ENCODE peak calls at places on chromosomes 11 and 22, in five cellular contexts. Q is Peyer's patch, L is pancreas, G is tibial nerve, N is astrocyte of the cerebellum. S is an unnamed sample.
A peak's percentile ranks its signal among the peaks of the same experiment; 100 is the strongest.

GRCh38 chr22:36536717-36537116 is 7.8 kb upstream of the EIF3D start:
- DNase-seq in Q (no peak), L (no peak), G (no peak), N (no peak), S (no peak)

GRCh38 chr11:41579546-41579945 is 120.1 kb upstream of the LRRC4C start:
- DNase-seq in Q (no peak), L (no peak), G (no peak), N (no peak), S (no peak)

GRCh38 chr11:13043912-13044628 is 35.0 kb downstream of the RASSF10 start:
- DNase-seq in Q (no peak), L (no peak), G (no peak), N (no peak), S (no peak)

GRCh38 chr11:112526699-112527410 is 266.2 kb upstream of the PLET1 start:
- DNase-seq in Q (no peak), L (no peak), G (no peak), N (no peak), S (no peak)

GRCh38 chr11:824292-824880 is 3.3 kb upstream of the CRACR2B start:
- DNase-seq in Q (no peak), L (peak; percentile 94), G (no peak), N (no peak), S (no peak)

GRCh38 chr11:75734491-75735180 is 17.0 kb downstream of the MOGAT2 start:
- DNase-seq in Q (peak; percentile 90), L (no peak), G (no peak), N (no peak), S (no peak)

GRCh38 chr22:23234409-23235161 is 54.3 kb downstream of the BCR start:
- DNase-seq in Q (no peak), L (no peak), G (no peak), N (no peak), S (no peak)

GRCh38 chr22:27870234-27871191 is 48.5 kb downstream of the PITPNB start:
- DNase-seq in Q (no peak), L (no peak), G (no peak), N (no peak), S (no peak)

GRCh38 chr22:49015993-49016908 is 811.4 kb downstream of the BRD1 start:
- DNase-seq in Q (no peak), L (no peak), G (no peak), N (no peak), S (no peak)

GRCh38 chr11:127217941-127218615 is 217.5 kb upstream of the KIRREL3 start:
- DNase-seq in Q (no peak), L (no peak), G (no peak), N (no peak), S (no peak)

GRCh38 chr22:28976588-28976987 is 85.0 kb downstream of the C22orf31 start:
- DNase-seq in Q (no peak), L (no peak), G (no peak), N (no peak), S (peak; percentile 63)

GRCh38 chr11:15499684-15500083 is 385.0 kb downstream of the INSC start:
- DNase-seq in Q (no peak), L (no peak), G (no peak), N (no peak), S (no peak)

GRCh38 chr22:30204742-30205111 is 41.8 kb downstream of the LIF start:
- DNase-seq in Q (no peak), L (peak; percentile 10), G (no peak), N (peak; percentile 70), S (peak; percentile 95)

GRCh38 chr22:21766933-21767462 is 31.4 kb upstream of the YPEL1 start:
- DNase-seq in Q (peak; percentile 79), L (no peak), G (no peak), N (no peak), S (no peak)

GRCh38 chr11:71256080-71256479 is 3.7 kb upstream of the SHANK2 start:
- DNase-seq in Q (no peak), L (no peak), G (no peak), N (no peak), S (no peak)

GRCh38 chr22:49238181-49239141 is 589.2 kb downstream of the BRD1 start:
- DNase-seq in Q (no peak), L (no peak), G (no peak), N (no peak), S (no peak)

GRCh38 chr11:79236541-79236971 is 204.3 kb downstream of the TENM4 start:
- DNase-seq in Q (no peak), L (no peak), G (no peak), N (no peak), S (peak; percentile 97)

GRCh38 chr11:75499423-75500305 is 26.1 kb downstream of the GDPD5 start:
- DNase-seq in Q (peak; percentile 64), L (no peak), G (peak; percentile 81), N (peak; percentile 92), S (peak; percentile 94)

GRCh38 chr11:126748097-126748756 is 252.3 kb downstream of the KIRREL3 start:
- DNase-seq in Q (no peak), L (no peak), G (no peak), N (no peak), S (no peak)

GRCh38 chr11:64294665-64295289 is 3.7 kb downstream of the KCNK4 start:
- DNase-seq in Q (no peak), L (no peak), G (no peak), N (no peak), S (no peak)

GRCh38 chr11:66698491-66698890 is 20.8 kb upstream of the RBM4B start:
- DNase-seq in Q (no peak), L (no peak), G (no peak), N (no peak), S (no peak)

GRCh38 chr11:119643212-119643877 is 85.7 kb downstream of the NECTIN1 start:
- DNase-seq in Q (no peak), L (no peak), G (no peak), N (peak; percentile 9), S (no peak)

GRCh38 chr11:131038597-131038996 is 122.3 kb upstream of the SNX19 start:
- DNase-seq in Q (no peak), L (no peak), G (no peak), N (no peak), S (no peak)

GRCh38 chr11:55732936-55733335 is 40.3 kb upstream of the OR5D13 start:
- DNase-seq in Q (no peak), L (no peak), G (no peak), N (no peak), S (no peak)

GRCh38 chr11:85774256-85775097 is 36.5 kb downstream of the SYTL2 start:
- DNase-seq in Q (no peak), L (no peak), G (no peak), N (no peak), S (no peak)

GRCh38 chr11:67268684-67269268 is 2.5 kb downstream of the GRK2 start:
- DNase-seq in Q (peak; percentile 44), L (no peak), G (no peak), N (no peak), S (no peak)

GRCh38 chr22:37186228-37186996 is 1.6 kb downstream of the C1QTNF6 start:
- DNase-seq in Q (peak; percentile 58), L (no peak), G (peak; percentile 46), N (peak; percentile 63), S (peak; percentile 79)

GRCh38 chr11:69705246-69705856 is 1.5 kb upstream of the FGF19 start:
- DNase-seq in Q (no peak), L (no peak), G (no peak), N (no peak), S (no peak)
- H3K4me3 ChIP-seq in Q (peak overlapping the region; percentile 24), L (no peak overlapping the region), G (no peak overlapping the region), N (no peak overlapping the region), S (no peak overlapping the region)

GRCh38 chr11:47003180-47003877 is 66.8 kb downstream of the CSTPP1 start:
- DNase-seq in Q (no peak), L (no peak), G (peak; percentile 9), N (no peak), S (no peak)

GRCh38 chr11:47005441-47005840 is 68.9 kb downstream of the CSTPP1 start:
- DNase-seq in Q (no peak), L (no peak), G (no peak), N (no peak), S (no peak)

GRCh38 chr11:47002366-47002765 is 65.8 kb downstream of the CSTPP1 start:
- DNase-seq in Q (no peak), L (no peak), G (no peak), N (no peak), S (peak; percentile 8)

GRCh38 chr11:47001666-47002285 is 65.2 kb downstream of the CSTPP1 start:
- DNase-seq in Q (no peak), L (no peak), G (no peak), N (peak; percentile 38), S (no peak)

DNA sequence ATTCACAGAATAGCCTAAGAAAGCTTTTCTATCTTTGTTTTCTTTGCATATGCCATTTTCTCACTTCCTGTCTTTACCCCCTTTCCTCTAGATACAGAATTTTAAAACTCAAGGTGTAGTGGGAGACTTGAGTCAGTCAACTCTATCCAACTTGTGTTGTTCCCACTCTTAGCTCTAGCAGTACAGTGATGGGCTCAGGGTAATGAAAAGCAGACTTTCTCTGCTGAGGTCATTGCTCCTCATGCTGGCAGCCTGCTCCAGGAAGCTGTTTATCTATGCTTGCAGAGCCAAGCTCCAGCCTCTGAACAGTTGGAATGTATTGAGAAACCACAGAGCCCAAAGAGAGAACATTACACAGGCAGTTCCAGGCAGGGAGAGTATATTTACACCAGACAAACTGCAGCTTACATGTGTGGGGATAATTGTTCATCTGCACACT is 68.1 kb downstream of the CSTPP1 start:
- DNase-seq in Q (peak; percentile 74), L (peak; percentile 64), G (peak; percentile 80), N (peak; percentile 97), S (peak; percentile 95)
- TF ChIP-seq CTCF in Q (no peak), L (no peak), G (no peak), N (no peak), S (no peak)

DNA sequence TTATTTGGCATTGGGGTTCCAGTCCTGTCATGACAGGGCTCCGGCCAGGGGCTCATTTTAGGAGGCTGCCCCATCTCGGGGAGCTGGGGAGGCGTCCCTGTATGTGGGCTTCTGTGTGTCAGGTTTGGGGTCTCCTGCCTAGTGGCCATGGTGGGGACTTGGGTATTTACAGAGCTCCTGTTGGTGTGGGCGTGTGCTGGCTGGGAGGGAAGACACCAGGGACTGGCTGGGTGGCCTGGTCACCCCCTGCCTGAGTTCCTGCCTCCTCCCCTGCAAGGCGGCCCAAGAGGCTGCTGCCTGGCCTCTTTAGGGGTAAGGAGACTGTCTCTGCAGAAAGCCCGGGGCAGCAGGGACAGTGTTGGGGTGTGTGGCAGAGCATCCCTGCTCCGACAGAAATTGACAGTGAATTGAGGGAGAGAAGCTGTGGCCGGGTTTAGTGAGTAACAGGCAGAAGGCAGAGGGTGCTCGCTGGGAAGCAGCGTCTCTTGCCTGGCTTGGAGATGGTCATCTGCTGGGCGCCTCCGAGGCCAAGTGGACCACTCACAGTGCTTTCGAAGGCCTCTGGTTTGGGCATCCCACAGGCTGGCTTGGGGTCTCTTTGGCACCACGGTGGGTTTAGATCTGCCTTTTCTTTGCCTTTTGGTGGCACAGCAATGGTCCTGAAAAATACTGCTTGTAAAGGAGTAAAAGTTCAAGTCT is 40.3 kb upstream of the GRAMD4 start:
- DNase-seq in Q (peak; percentile 45), L (no peak), G (no peak), N (no peak), S (no peak)
- H3K4me3 ChIP-seq in Q (peak overlapping the region; percentile 93), L (no peak overlapping the region), G (no peak overlapping the region), N (no peak overlapping the region), S (no peak overlapping the region)

DNA sequence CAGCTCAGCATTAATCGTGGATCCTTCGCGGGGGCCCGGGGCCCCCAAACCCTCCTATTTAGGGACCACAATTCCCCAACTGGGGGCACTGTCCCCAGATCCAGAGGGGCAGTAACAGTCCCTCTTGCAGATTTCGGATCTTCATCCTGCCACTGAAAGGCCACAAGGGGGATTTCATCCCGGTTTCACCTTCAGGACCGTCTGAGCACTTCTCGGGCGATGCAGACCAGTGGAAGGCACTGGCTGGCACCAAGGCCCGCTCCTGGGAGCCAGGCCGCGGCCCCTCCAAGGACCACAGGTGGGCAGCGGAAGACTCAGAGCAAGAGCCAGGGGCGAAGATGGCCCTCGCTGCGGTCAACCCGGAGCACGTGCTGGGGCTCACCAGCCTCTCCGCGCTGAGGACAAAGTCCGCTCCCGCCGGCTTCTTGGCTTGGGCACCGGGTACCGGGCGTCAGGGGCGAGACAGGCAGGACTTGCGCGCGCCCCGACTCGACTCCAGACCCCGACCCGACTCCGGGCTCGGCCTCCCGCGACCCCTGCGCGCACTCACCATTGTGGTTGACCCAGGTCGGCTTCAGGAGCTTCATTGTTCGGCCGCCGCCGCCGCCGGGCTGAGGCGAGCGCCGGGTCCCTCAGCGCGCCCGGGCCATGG is 517 bp downstream of the HIRA start:
- DNase-seq in Q (peak; percentile 81), L (peak; percentile 56), G (no peak), N (no peak), S (peak; percentile 58)
- TF ChIP-seq CTCF in Q (no peak), L (no peak), G (no peak), N (peak; percentile 33), S (peak; percentile 13)

S was measured in foreskin fibroblast.